ENCODE peak calls at places on chromosomes 11 and 22, in ten cellular contexts. E is activated T-cell treated with anti-CD3 and anti-CD28 coated beads for 1 hour; I is EL; S is cardiac fibroblast; R is activated gamma-delta T cell treated with Interleukin-2 at 50 U/mL for 16 hours; G is keratinocyte; B is H54; X is naive thymus-derived CD8-positive, alpha-beta T cell; O is kidney tubule cell; K is kidney. Y is an unnamed sample.
A peak's percentile ranks its signal among the peaks of the same experiment; 100 is the strongest.

GRCh38 chr11:71425851-71426250 is 22.3 kb downstream of the DHCR7 start:
- DNase-seq in E (no peak), I (no peak), S (no peak), B (no peak), R (no peak), G (peak; percentile 48), X (no peak), K (no peak), O (peak; percentile 55), Y (no peak)

GRCh38 chr22:50169181-50169759 is 1.3 kb upstream of the PANX2 start:
- DNase-seq in B (no peak), E (no peak), K (peak; percentile 75), X (no peak), G (no peak), S (no peak), O (no peak), I (no peak), R (no peak), Y (no peak)

GRCh38 chr11:129728571-129728970 is 87.1 kb upstream of the TMEM45B start:
- DNase-seq in E (no peak), I (no peak), R (no peak), X (no peak), G (no peak), K (peak; percentile 79), B (no peak), O (peak; percentile 65), S (no peak), Y (no peak)

GRCh38 chr11:118338637-118339061 is 3.9 kb downstream of the CD3D start:
- DNase-seq in R (peak; percentile 81), G (peak; percentile 11), K (peak; percentile 79), B (no peak), O (no peak), E (peak; percentile 78), X (peak; percentile 88), I (no peak), S (peak; percentile 20), Y (no peak)

GRCh38 chr11:125079878-125080530 is 16.9 kb downstream of the SLC37A2 start:
- DNase-seq in E (no peak), R (no peak), O (no peak), I (no peak), G (no peak), K (no peak), B (no peak), X (no peak), S (no peak), Y (peak; percentile 37)

GRCh38 chr11:28939381-28939780 is 831.2 kb downstream of the METTL15 start:
- DNase-seq in K (no peak), S (no peak), B (no peak), O (no peak), G (no peak), I (no peak), X (no peak), R (no peak), E (no peak), Y (no peak)

GRCh38 chr11:132114185-132114584 is 743.8 kb downstream of the NTM start:
- DNase-seq in O (peak; percentile 50), R (no peak), X (no peak), S (peak; percentile 48), E (no peak), G (no peak), I (no peak), B (no peak), K (no peak), Y (no peak)

GRCh38 chr11:35487532-35488078 is 37.8 kb downstream of the PAMR1 start:
- DNase-seq in K (no peak), X (no peak), S (peak; percentile 80), I (peak; percentile 52), E (no peak), B (no peak), G (peak; percentile 19), O (peak; percentile 21), R (no peak), Y (no peak)

GRCh38 chr11:97764193-97764592 is 1256.6 kb upstream of the CNTN5 start:
- DNase-seq in E (no peak), I (no peak), X (no peak), G (no peak), S (no peak), B (no peak), R (no peak), O (no peak), K (no peak), Y (no peak)

GRCh38 chr11:59708537-59708936 is 5.1 kb downstream of the OR10V1 start:
- DNase-seq in G (peak; percentile 35), X (no peak), B (no peak), O (peak; percentile 22), R (no peak), K (no peak), I (peak; percentile 61), E (no peak), S (no peak), Y (no peak)

GRCh38 chr11:75264971-75265370 is 24.4 kb downstream of the TPBGL start:
- DNase-seq in B (no peak), O (no peak), X (no peak), K (peak; percentile 34), I (no peak), E (no peak), G (no peak), S (no peak), R (no peak), Y (peak; percentile 38)

GRCh38 chr22:47196881-47197701 is 434.6 kb downstream of the TBC1D22A start:
- DNase-seq in X (no peak), I (no peak), E (no peak), O (no peak), G (no peak), K (peak; percentile 55), B (no peak), S (no peak), R (no peak), Y (no peak)

GRCh38 chr11:21933095-21933494 is 259.8 kb upstream of the ANO5 start:
- DNase-seq in S (peak; percentile 8), I (no peak), R (no peak), G (no peak), K (no peak), B (no peak), O (peak; percentile 10), X (no peak), E (no peak), Y (no peak)

GRCh38 chr22:40383905-40384304 is 13.5 kb downstream of the SGSM3 start:
- DNase-seq in O (peak; percentile 44), R (no peak), X (no peak), K (no peak), B (no peak), G (no peak), E (no peak), I (peak; percentile 70), S (peak; percentile 91), Y (no peak)

GRCh38 chr11:11978792-11979486 is 29.5 kb downstream of the DKK3 start:
- DNase-seq in R (no peak), S (peak; percentile 88), O (peak; percentile 63), B (no peak), G (no peak), K (peak; percentile 92), E (no peak), X (no peak), I (peak; percentile 82), Y (no peak)

GRCh38 chr11:68780829-68781228 is 29.5 kb upstream of the TESMIN start:
- DNase-seq in X (no peak), B (no peak), S (no peak), E (no peak), K (no peak), I (peak; percentile 18), G (no peak), R (no peak), O (no peak), Y (peak; percentile 77)

GRCh38 chr22:25779890-25780289 is 37.9 kb downstream of the MYO18B start:
- DNase-seq in G (no peak), X (no peak), B (no peak), O (no peak), E (no peak), R (no peak), S (no peak), K (no peak), I (no peak), Y (no peak)

GRCh38 chr11:83292709-83293435 is 6.7 kb upstream of the CCDC90B start:
- DNase-seq in K (no peak), O (peak; percentile 73), E (peak; percentile 2), G (peak; percentile 13), X (peak; percentile 24), R (peak; percentile 12), S (peak; percentile 87), I (peak; percentile 67), B (peak; percentile 61), Y (no peak)